ENCODE peak calls at places on chromosomes 3 and 15, in four cellular contexts. One of them, this sample, is unnamed. For H3K4me1, the result is how much of the 10 kb centered on the place peaks cover.

GRCh38 chr3:129628169-129628522 is 21.7 kb upstream of the PLXND1 start:
- DNase-seq in aorta: no peak
- DNase-seq in left ventricle myocardium inferior: no peak
- DNase-seq in psoas muscle: no peak
- DNase-seq in this sample: no peak

GRCh38 chr15:100125627-100126231 is 216.0 kb downstream of the ADAMTS17 start:
- DNase-seq in psoas muscle: peak
- DNase-seq in aorta: peak
- DNase-seq in left ventricle myocardium inferior: peak
- DNase-seq in this sample: no peak

GRCh38 chr3:39126532-39127071 is 19.1 kb downstream of the TTC21A start:
- DNase-seq in psoas muscle: no peak
- DNase-seq in aorta: no peak
- DNase-seq in left ventricle myocardium inferior: no peak
- DNase-seq in this sample: peak

GRCh38 chr15:74206801-74207281 is 4.3 kb upstream of the STRA6 start:
- DNase-seq in aorta: no peak
- DNase-seq in psoas muscle: no peak
- DNase-seq in left ventricle myocardium inferior: no peak
- DNase-seq in this sample: no peak

GRCh38 chr3:52777127-52777958 is at the start of gene ITIH1:
- DNase-seq in left ventricle myocardium inferior: no peak
- DNase-seq in psoas muscle: no peak
- DNase-seq in aorta: peak
- DNase-seq in this sample: peak

GRCh38 chr15:95875141-95875643 is 455.3 kb upstream of the NR2F2 start:
- DNase-seq in left ventricle myocardium inferior: no peak
- DNase-seq in psoas muscle: no peak
- DNase-seq in aorta: no peak
- DNase-seq in this sample: no peak

GRCh38 chr3:126926684-126927404 is 56.1 kb upstream of the PLXNA1 start:
- DNase-seq in psoas muscle: peak
- DNase-seq in left ventricle myocardium inferior: peak
- DNase-seq in aorta: peak
- DNase-seq in this sample: no peak

GRCh38 chr3:104939196-104939595 is 427.5 kb upstream of the ALCAM start:
- DNase-seq in psoas muscle: no peak
- DNase-seq in aorta: no peak
- DNase-seq in left ventricle myocardium inferior: no peak
- DNase-seq in this sample: no peak

GRCh38 chr3:31531465-31531991 is 1.2 kb upstream of the STT3B start:
- DNase-seq in left ventricle myocardium inferior: no peak
- DNase-seq in psoas muscle: no peak
- DNase-seq in aorta: no peak
- DNase-seq in this sample: no peak

GRCh38 chr3:179969525-179969924 is 67.2 kb downstream of the PEX5L start:
- DNase-seq in aorta: no peak
- DNase-seq in left ventricle myocardium inferior: no peak
- DNase-seq in psoas muscle: no peak
- DNase-seq in this sample: no peak

GRCh38 chr3:55483196-55484095 is 3.7 kb downstream of the WNT5A start:
- DNase-seq in psoas muscle: no peak
- DNase-seq in left ventricle myocardium inferior: no peak
- DNase-seq in aorta: no peak
- DNase-seq in this sample: no peak

GRCh38 chr3:184177331-184177731 is 2.7 kb downstream of the AP2M1 start:
- DNase-seq in left ventricle myocardium inferior: no peak
- DNase-seq in psoas muscle: no peak
- DNase-seq in aorta: peak
- DNase-seq in this sample: no peak

GRCh38 chr3:191528589-191528988 is 67.6 kb downstream of the PYDC2 start:
- DNase-seq in left ventricle myocardium inferior: no peak
- DNase-seq in psoas muscle: no peak
- DNase-seq in aorta: no peak
- DNase-seq in this sample: no peak

GRCh38 chr3:183560607-183561006 is 5.1 kb upstream of the KLHL6 start:
- DNase-seq in psoas muscle: no peak
- DNase-seq in left ventricle myocardium inferior: no peak
- DNase-seq in aorta: no peak
- DNase-seq in this sample: no peak

GRCh38 chr3:196237203-196237602 is 20.9 kb downstream of the SLC51A start:
- DNase-seq in left ventricle myocardium inferior: no peak
- DNase-seq in psoas muscle: no peak
- DNase-seq in aorta: no peak
- DNase-seq in this sample: no peak

DNA sequence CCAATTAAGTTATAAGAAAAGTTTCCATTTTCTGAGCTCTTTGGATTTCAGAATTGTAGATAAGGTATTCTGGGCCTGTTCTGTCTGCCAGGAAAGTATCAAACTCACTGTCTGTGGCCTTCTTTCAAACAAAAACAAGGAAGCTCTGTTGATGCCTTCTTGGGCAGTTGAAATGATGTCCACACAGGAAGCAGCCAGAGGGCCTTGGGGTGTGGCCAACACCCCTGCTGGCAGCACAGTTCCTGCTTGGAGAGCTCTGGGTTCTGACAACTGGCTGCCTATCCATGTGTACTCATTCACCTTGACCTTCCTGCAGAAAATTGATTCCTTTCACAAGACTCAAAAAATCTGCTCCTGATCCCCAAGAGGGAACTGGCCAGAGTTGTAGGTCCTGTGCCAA is 426.9 kb downstream of the NTRK3 start:
- DNase-seq in left ventricle myocardium inferior: peak
- DNase-seq in psoas muscle: no peak
- DNase-seq in aorta: no peak
- DNase-seq in this sample: no peak
- H3K4me3 ChIP-seq in left ventricle myocardium inferior: no peak
- H3K4me3 ChIP-seq in psoas muscle: no peak
- H3K4me3 ChIP-seq in aorta: no peak
- H3K4me3 ChIP-seq in this sample: no peak

GRCh38 chr3:34009480-34009844 is 211.0 kb downstream of the PDCD6IP start:
- DNase-seq in left ventricle myocardium inferior: no peak
- DNase-seq in psoas muscle: no peak
- DNase-seq in aorta: no peak
- DNase-seq in this sample: no peak

GRCh38 chr3:34011171-34012101 is 213.0 kb downstream of the PDCD6IP start:
- DNase-seq in psoas muscle: no peak
- DNase-seq in aorta: no peak
- DNase-seq in left ventricle myocardium inferior: no peak
- DNase-seq in this sample: no peak

GRCh38 chr3:34008836-34009479 is 210.5 kb downstream of the PDCD6IP start:
- DNase-seq in left ventricle myocardium inferior: no peak
- DNase-seq in psoas muscle: no peak
- DNase-seq in aorta: no peak
- DNase-seq in this sample: no peak

GRCh38 chr3:34005886-34006285 is 207.5 kb downstream of the PDCD6IP start:
- DNase-seq in aorta: no peak
- DNase-seq in psoas muscle: no peak
- DNase-seq in left ventricle myocardium inferior: no peak
- DNase-seq in this sample: no peak

DNA sequence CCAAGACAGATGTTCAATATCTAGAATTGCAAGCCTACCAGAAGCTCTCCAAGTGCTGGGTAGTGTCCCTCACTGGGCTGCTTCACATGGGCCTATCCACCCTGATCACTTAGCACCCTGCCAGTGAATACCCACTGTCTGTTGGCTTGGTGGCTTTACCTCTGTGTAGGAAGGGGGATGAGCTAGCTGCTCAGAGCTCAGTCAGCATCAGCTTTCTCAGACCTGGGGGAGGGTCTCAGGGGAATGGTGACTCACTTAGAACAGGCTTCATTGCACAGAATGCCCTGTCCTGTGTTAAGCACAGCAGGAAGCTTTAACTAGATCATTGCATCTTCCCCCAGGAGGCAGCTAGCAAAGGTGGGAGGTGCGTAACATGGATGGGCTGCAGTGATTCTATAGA is 209.8 kb downstream of the PDCD6IP start:
- DNase-seq in psoas muscle: no peak
- DNase-seq in aorta: no peak
- DNase-seq in left ventricle myocardium inferior: no peak
- DNase-seq in this sample: no peak
- H3K4me1 ChIP-seq in psoas muscle: under half
- H3K4me1 ChIP-seq in aorta: under half
- H3K4me1 ChIP-seq in left ventricle myocardium inferior: under half
- H3K4me1 ChIP-seq in this sample: under half

GRCh38 chr3:57756022-57756527 is at the start of gene SLMAP:
- DNase-seq in aorta: peak
- DNase-seq in psoas muscle: peak
- DNase-seq in left ventricle myocardium inferior: peak
- DNase-seq in this sample: peak

GRCh38 chr3:57756528-57757401 is 656 bp downstream of the SLMAP start:
- DNase-seq in psoas muscle: peak
- DNase-seq in left ventricle myocardium inferior: peak
- DNase-seq in aorta: peak
- DNase-seq in this sample: peak

GRCh38 chr3:57757642-57758297 is 1.7 kb downstream of the SLMAP start:
- DNase-seq in aorta: no peak
- DNase-seq in left ventricle myocardium inferior: no peak
- DNase-seq in psoas muscle: no peak
- DNase-seq in this sample: no peak

GRCh38 chr3:57755368-57756021 is 614 bp upstream of the SLMAP start:
- DNase-seq in left ventricle myocardium inferior: peak
- DNase-seq in psoas muscle: no peak
- DNase-seq in aorta: no peak
- DNase-seq in this sample: peak

GRCh38 chr3:57758686-57759085 is 2.6 kb downstream of the SLMAP start:
- DNase-seq in psoas muscle: no peak
- DNase-seq in aorta: no peak
- DNase-seq in left ventricle myocardium inferior: no peak
- DNase-seq in this sample: no peak
- H3K4me3 ChIP-seq in psoas muscle: peak
- H3K4me3 ChIP-seq in aorta: no peak
- H3K4me3 ChIP-seq in left ventricle myocardium inferior: peak
- H3K4me3 ChIP-seq in this sample: peak

DNA sequence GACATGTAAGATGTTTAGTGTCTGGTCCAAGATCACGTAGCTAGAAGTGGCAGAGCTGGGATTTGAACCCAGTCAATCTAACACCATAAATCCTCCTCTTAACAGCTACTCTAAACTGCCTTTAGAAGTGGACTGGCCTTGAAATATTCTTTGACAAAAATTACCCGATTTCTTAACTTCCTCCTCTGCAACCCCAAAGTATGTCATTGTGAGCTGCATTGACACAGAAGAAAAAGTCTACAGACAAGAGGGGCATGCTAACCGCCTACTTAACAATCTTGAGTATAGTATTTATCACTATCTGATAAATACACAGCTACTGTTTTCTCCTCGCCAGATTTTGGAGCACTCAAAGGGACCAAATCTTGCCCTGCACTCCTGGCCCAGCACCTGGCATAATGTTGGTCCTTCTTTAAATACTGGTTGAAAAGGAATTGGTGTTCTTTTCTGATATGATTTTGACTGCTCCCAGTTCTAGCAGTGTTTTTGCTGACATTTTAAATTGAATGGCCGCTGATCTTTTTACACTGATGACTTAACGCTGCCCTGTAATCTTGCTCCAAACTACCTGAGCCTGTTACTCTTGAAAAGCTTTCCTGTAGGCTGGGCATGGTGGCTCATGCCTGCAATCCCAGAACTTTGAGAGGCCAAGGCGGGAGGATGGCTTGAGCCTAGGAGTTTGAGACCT is 36.9 kb downstream of the ITPR1 start:
- DNase-seq in left ventricle myocardium inferior: no peak
- DNase-seq in psoas muscle: no peak
- DNase-seq in aorta: no peak
- DNase-seq in this sample: no peak
- H3K4me1 ChIP-seq in left ventricle myocardium inferior: half or more
- H3K4me1 ChIP-seq in psoas muscle: under half
- H3K4me1 ChIP-seq in aorta: under half
- H3K4me1 ChIP-seq in this sample: half or more

DNA sequence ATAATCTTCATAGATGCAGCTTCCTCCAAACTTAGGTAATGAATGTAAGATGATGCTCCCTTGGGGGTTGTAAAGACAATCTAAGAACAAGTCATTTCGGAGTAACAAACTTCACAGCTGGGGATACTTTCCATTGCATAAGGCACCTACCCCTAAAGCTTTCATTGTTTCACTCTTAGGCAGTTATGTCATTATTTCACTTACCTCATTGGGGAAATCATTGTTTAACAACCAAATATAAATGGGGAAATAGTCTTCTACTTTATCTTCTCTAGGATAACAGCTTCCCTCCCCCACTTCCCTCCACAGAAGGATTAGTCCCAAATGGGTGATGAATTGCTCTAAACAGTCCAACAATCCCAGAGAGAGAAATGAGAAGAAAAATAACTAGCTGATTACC is 269.8 kb upstream of the ADAMTS9 start:
- DNase-seq in left ventricle myocardium inferior: no peak
- DNase-seq in aorta: no peak
- DNase-seq in psoas muscle: no peak
- DNase-seq in this sample: no peak
- H3K4me3 ChIP-seq in left ventricle myocardium inferior: no peak
- H3K4me3 ChIP-seq in aorta: no peak
- H3K4me3 ChIP-seq in psoas muscle: no peak
- H3K4me3 ChIP-seq in this sample: no peak

GRCh38 chr3:12948371-12948770 is 107.0 kb upstream of the RPL32 start:
- DNase-seq in left ventricle myocardium inferior: no peak
- DNase-seq in psoas muscle: no peak
- DNase-seq in aorta: no peak
- DNase-seq in this sample: no peak
- H3K4me1 ChIP-seq in left ventricle myocardium inferior: half or more
- H3K4me1 ChIP-seq in psoas muscle: half or more
- H3K4me1 ChIP-seq in aorta: under half
- H3K4me1 ChIP-seq in this sample: under half

DNA sequence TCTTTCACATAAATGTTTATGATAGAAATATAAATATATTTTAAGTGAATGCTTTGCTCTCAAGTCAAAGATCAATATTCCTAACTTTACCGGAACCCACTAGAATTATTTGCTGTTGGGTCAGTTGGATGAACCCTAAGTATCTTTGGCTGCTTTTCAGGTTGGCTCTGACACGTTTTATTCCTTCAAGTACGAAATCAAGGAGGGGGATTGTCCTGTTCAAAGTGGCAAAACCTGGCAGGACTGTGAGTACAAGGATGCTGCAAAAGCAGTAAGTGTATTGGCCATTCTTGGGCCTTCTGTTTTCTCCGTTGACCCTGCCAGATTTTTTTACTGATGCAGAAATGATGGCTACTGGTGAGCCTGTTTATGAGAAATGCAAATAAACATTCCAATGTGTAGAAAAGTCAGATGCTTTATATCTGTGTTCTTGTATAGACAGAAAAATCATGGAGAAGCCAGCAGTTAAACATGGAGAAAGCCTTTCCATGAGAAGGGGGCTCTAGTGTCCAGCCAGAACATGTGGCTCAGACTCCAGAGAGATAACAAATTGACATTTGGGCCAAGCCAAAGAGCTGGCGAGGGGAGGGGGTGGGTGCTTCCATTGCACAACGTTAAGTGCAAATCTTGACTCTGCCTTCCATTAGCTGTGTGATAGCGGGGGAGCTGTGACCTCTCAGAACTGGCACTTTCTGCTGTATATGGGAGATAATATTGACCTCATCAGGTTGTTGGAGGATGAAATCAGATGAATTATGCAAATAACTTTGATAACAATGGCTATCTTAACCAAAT is 3.0 kb downstream of the KNG1 start:
- DNase-seq in left ventricle myocardium inferior: no peak
- DNase-seq in psoas muscle: no peak
- DNase-seq in aorta: no peak
- DNase-seq in this sample: no peak
- H3K4me3 ChIP-seq in left ventricle myocardium inferior: no peak
- H3K4me3 ChIP-seq in psoas muscle: no peak
- H3K4me3 ChIP-seq in aorta: no peak
- H3K4me3 ChIP-seq in this sample: no peak